ENCODE peak calls at places on chromosomes 13 and 19, in seven cellular contexts. K is sciatic nerve; O is heart right ventricle; I is neural progenitor cell; R is lower leg skin; G is CD4-positive, alpha-beta T cell; H is GM19239. P is an unnamed sample.

GRCh38 chr19:43305642-43306041 is 36.3 kb upstream of the PSG9 start:
- DNase-seq in H (no peak), K (no peak), R (no peak), O (no peak), I (no peak), G (no peak), P (no peak)

GRCh38 chr13:33512880-33513554 is 227.5 kb upstream of the STARD13 start:
- DNase-seq in H (no peak), R (no peak), I (no peak), O (no peak), K (no peak), G (no peak), P (no peak)

GRCh38 chr19:8088752-8089663 is 36.4 kb downstream of the CCL25 start:
- DNase-seq in O (no peak), H (no peak), I (no peak), R (no peak), K (no peak), G (no peak), P (no peak)

GRCh38 chr13:102091231-102091630 is 310.6 kb downstream of the FGF14 start:
- DNase-seq in K (no peak), G (no peak), O (no peak), I (peak; percentile 72), R (no peak), H (no peak), P (no peak)

GRCh38 chr13:93771782-93772181 is 545.2 kb downstream of the GPC6 start:
- DNase-seq in O (no peak), G (no peak), H (no peak), R (no peak), I (no peak), K (no peak), P (no peak)

GRCh38 chr13:93603043-93603442 is 376.4 kb downstream of the GPC6 start:
- DNase-seq in O (no peak), H (no peak), K (no peak), I (no peak), R (no peak), G (no peak), P (no peak)

GRCh38 chr13:48264052-48264451 is 31.0 kb downstream of the ITM2B start:
- DNase-seq in R (no peak), H (no peak), K (no peak), G (no peak), O (no peak), I (no peak), P (no peak)

GRCh38 chr13:27924529-27925141 is 4.8 kb downstream of the PDX1 start:
- DNase-seq in I (peak; percentile 42), R (no peak), H (no peak), O (no peak), G (no peak), K (no peak), P (no peak)

GRCh38 chr13:57632276-57633140 is 964 bp downstream of the PCDH17 start:
- DNase-seq in I (peak; percentile 57), G (no peak), O (peak; percentile 24), K (peak; percentile 58), H (no peak), R (no peak), P (no peak)

P was measured in GM12864.